ENCODE peak calls at places on chromosomes 1 and 21, in four cellular contexts. One of them, this sample, is unnamed.
A peak's percentile ranks its signal among the peaks of the same experiment; 100 is the strongest.

GRCh38 chr1:208194944-208195343 is 49.2 kb downstream of the PLXNA2 start:
- DNase-seq in stimulated activated CD4-positive, alpha-beta T cell treated with anti-CD3 and anti-CD28 coated beads, Interleukin-12 subunit alpha, Interleukin-12 subunit beta, amount 100 ng/mL, for 48 hours: no peak
- DNase-seq in GM13977: no peak
- DNase-seq in T-helper 17 cell: no peak
- DNase-seq in this sample: no peak

GRCh38 chr21:34952701-34953100 is 96.4 kb downstream of the RUNX1 start:
- DNase-seq in T-helper 17 cell: no peak
- DNase-seq in stimulated activated CD4-positive, alpha-beta T cell treated with anti-CD3 and anti-CD28 coated beads, Interleukin-12 subunit alpha, Interleukin-12 subunit beta, amount 100 ng/mL, for 48 hours: no peak
- DNase-seq in GM13977: no peak
- DNase-seq in this sample: no peak

GRCh38 chr1:18091660-18092446 is 15.7 kb upstream of the IGSF21 start:
- DNase-seq in T-helper 17 cell: no peak
- DNase-seq in GM13977: no peak
- DNase-seq in stimulated activated CD4-positive, alpha-beta T cell treated with anti-CD3 and anti-CD28 coated beads, Interleukin-12 subunit alpha, Interleukin-12 subunit beta, amount 100 ng/mL, for 48 hours: no peak
- DNase-seq in this sample: no peak

GRCh38 chr1:203760506-203760905 is 4.5 kb upstream of the LAX1 start:
- DNase-seq in stimulated activated CD4-positive, alpha-beta T cell treated with anti-CD3 and anti-CD28 coated beads, Interleukin-12 subunit alpha, Interleukin-12 subunit beta, amount 100 ng/mL, for 48 hours: no peak
- DNase-seq in GM13977: no peak
- DNase-seq in T-helper 17 cell: no peak
- DNase-seq in this sample: no peak

GRCh38 chr1:36775716-36776115 is 258.6 kb downstream of the GRIK3 start:
- DNase-seq in stimulated activated CD4-positive, alpha-beta T cell treated with anti-CD3 and anti-CD28 coated beads, Interleukin-12 subunit alpha, Interleukin-12 subunit beta, amount 100 ng/mL, for 48 hours: no peak
- DNase-seq in GM13977: no peak
- DNase-seq in T-helper 17 cell: no peak
- DNase-seq in this sample: no peak

GRCh38 chr21:29217818-29218252 is 80.9 kb upstream of the BACH1 start:
- DNase-seq in T-helper 17 cell: no peak
- DNase-seq in stimulated activated CD4-positive, alpha-beta T cell treated with anti-CD3 and anti-CD28 coated beads, Interleukin-12 subunit alpha, Interleukin-12 subunit beta, amount 100 ng/mL, for 48 hours: no peak
- DNase-seq in GM13977: no peak
- DNase-seq in this sample: no peak

GRCh38 chr1:192225713-192226112 is 67.5 kb downstream of the RGS18 start:
- DNase-seq in GM13977: no peak
- DNase-seq in T-helper 17 cell: no peak
- DNase-seq in stimulated activated CD4-positive, alpha-beta T cell treated with anti-CD3 and anti-CD28 coated beads, Interleukin-12 subunit alpha, Interleukin-12 subunit beta, amount 100 ng/mL, for 48 hours: no peak
- DNase-seq in this sample: no peak

GRCh38 chr1:213055087-213055591 is 4.1 kb downstream of the RPS6KC1 start:
- DNase-seq in stimulated activated CD4-positive, alpha-beta T cell treated with anti-CD3 and anti-CD28 coated beads, Interleukin-12 subunit alpha, Interleukin-12 subunit beta, amount 100 ng/mL, for 48 hours: no peak
- DNase-seq in T-helper 17 cell: no peak
- DNase-seq in GM13977: no peak
- DNase-seq in this sample: no peak

GRCh38 chr1:168106274-168106673 is 30.5 kb downstream of the GPR161 start:
- DNase-seq in GM13977: no peak
- DNase-seq in T-helper 17 cell: no peak
- DNase-seq in stimulated activated CD4-positive, alpha-beta T cell treated with anti-CD3 and anti-CD28 coated beads, Interleukin-12 subunit alpha, Interleukin-12 subunit beta, amount 100 ng/mL, for 48 hours: no peak
- DNase-seq in this sample: no peak

GRCh38 chr1:31562707-31563360 is 13.5 kb upstream of the TINAGL1 start:
- DNase-seq in GM13977: no peak
- DNase-seq in stimulated activated CD4-positive, alpha-beta T cell treated with anti-CD3 and anti-CD28 coated beads, Interleukin-12 subunit alpha, Interleukin-12 subunit beta, amount 100 ng/mL, for 48 hours: no peak
- DNase-seq in T-helper 17 cell: no peak
- DNase-seq in this sample: no peak

GRCh38 chr1:47241114-47242113 is 9.4 kb upstream of the TAL1 start:
- DNase-seq in T-helper 17 cell: no peak
- DNase-seq in GM13977: no peak
- DNase-seq in stimulated activated CD4-positive, alpha-beta T cell treated with anti-CD3 and anti-CD28 coated beads, Interleukin-12 subunit alpha, Interleukin-12 subunit beta, amount 100 ng/mL, for 48 hours: no peak
- DNase-seq in this sample: no peak

GRCh38 chr1:41638086-41639024 is 153.9 kb upstream of the EDN2 start:
- DNase-seq in T-helper 17 cell: no peak
- DNase-seq in stimulated activated CD4-positive, alpha-beta T cell treated with anti-CD3 and anti-CD28 coated beads, Interleukin-12 subunit alpha, Interleukin-12 subunit beta, amount 100 ng/mL, for 48 hours: no peak
- DNase-seq in GM13977: no peak
- DNase-seq in this sample: no peak

GRCh38 chr1:25869909-25870606 is 5.5 kb downstream of the PAQR7 start:
- DNase-seq in stimulated activated CD4-positive, alpha-beta T cell treated with anti-CD3 and anti-CD28 coated beads, Interleukin-12 subunit alpha, Interleukin-12 subunit beta, amount 100 ng/mL, for 48 hours: no peak
- DNase-seq in GM13977: no peak
- DNase-seq in T-helper 17 cell: no peak
- DNase-seq in this sample: no peak

GRCh38 chr21:14046401-14046800 is 164.4 kb downstream of the LIPI start:
- DNase-seq in stimulated activated CD4-positive, alpha-beta T cell treated with anti-CD3 and anti-CD28 coated beads, Interleukin-12 subunit alpha, Interleukin-12 subunit beta, amount 100 ng/mL, for 48 hours: no peak
- DNase-seq in T-helper 17 cell: no peak
- DNase-seq in GM13977: no peak
- DNase-seq in this sample: no peak

GRCh38 chr1:25107643-25108010 is 124.7 kb downstream of the SYF2 start:
- DNase-seq in GM13977: no peak
- DNase-seq in stimulated activated CD4-positive, alpha-beta T cell treated with anti-CD3 and anti-CD28 coated beads, Interleukin-12 subunit alpha, Interleukin-12 subunit beta, amount 100 ng/mL, for 48 hours: no peak
- DNase-seq in T-helper 17 cell: no peak
- DNase-seq in this sample: no peak

GRCh38 chr1:3907031-3907534 is 7.0 kb upstream of the C1orf174 start:
- DNase-seq in stimulated activated CD4-positive, alpha-beta T cell treated with anti-CD3 and anti-CD28 coated beads, Interleukin-12 subunit alpha, Interleukin-12 subunit beta, amount 100 ng/mL, for 48 hours: peak; percentile 35
- DNase-seq in GM13977: no peak
- DNase-seq in T-helper 17 cell: no peak
- DNase-seq in this sample: no peak

GRCh38 chr1:201061049-201061448 is 37.5 kb upstream of the KIF21B start:
- DNase-seq in T-helper 17 cell: no peak
- DNase-seq in stimulated activated CD4-positive, alpha-beta T cell treated with anti-CD3 and anti-CD28 coated beads, Interleukin-12 subunit alpha, Interleukin-12 subunit beta, amount 100 ng/mL, for 48 hours: no peak
- DNase-seq in GM13977: no peak
- DNase-seq in this sample: no peak

GRCh38 chr1:165288301-165289120 is 68.0 kb downstream of the LMX1A start:
- DNase-seq in stimulated activated CD4-positive, alpha-beta T cell treated with anti-CD3 and anti-CD28 coated beads, Interleukin-12 subunit alpha, Interleukin-12 subunit beta, amount 100 ng/mL, for 48 hours: no peak
- DNase-seq in T-helper 17 cell: no peak
- DNase-seq in GM13977: no peak
- DNase-seq in this sample: no peak

GRCh38 chr1:1237874-1238701 is 6.1 kb downstream of the B3GALT6 start:
- DNase-seq in T-helper 17 cell: no peak
- DNase-seq in stimulated activated CD4-positive, alpha-beta T cell treated with anti-CD3 and anti-CD28 coated beads, Interleukin-12 subunit alpha, Interleukin-12 subunit beta, amount 100 ng/mL, for 48 hours: no peak
- DNase-seq in GM13977: peak; percentile 68
- DNase-seq in this sample: no peak

GRCh38 chr1:57102957-57103356 is 137.1 kb upstream of the C8B start:
- DNase-seq in GM13977: no peak
- DNase-seq in T-helper 17 cell: no peak
- DNase-seq in stimulated activated CD4-positive, alpha-beta T cell treated with anti-CD3 and anti-CD28 coated beads, Interleukin-12 subunit alpha, Interleukin-12 subunit beta, amount 100 ng/mL, for 48 hours: no peak
- DNase-seq in this sample: no peak

GRCh38 chr1:9146156-9146555 is 17.3 kb upstream of the GPR157 start:
- DNase-seq in stimulated activated CD4-positive, alpha-beta T cell treated with anti-CD3 and anti-CD28 coated beads, Interleukin-12 subunit alpha, Interleukin-12 subunit beta, amount 100 ng/mL, for 48 hours: no peak
- DNase-seq in GM13977: no peak
- DNase-seq in T-helper 17 cell: no peak
- DNase-seq in this sample: no peak

GRCh38 chr1:20189664-20190063 is 3.3 kb upstream of the PLA2G2C start:
- DNase-seq in stimulated activated CD4-positive, alpha-beta T cell treated with anti-CD3 and anti-CD28 coated beads, Interleukin-12 subunit alpha, Interleukin-12 subunit beta, amount 100 ng/mL, for 48 hours: no peak
- DNase-seq in GM13977: no peak
- DNase-seq in T-helper 17 cell: no peak
- DNase-seq in this sample: no peak

GRCh38 chr1:180912211-180912800 is 391 bp upstream of the KIAA1614 start:
- DNase-seq in stimulated activated CD4-positive, alpha-beta T cell treated with anti-CD3 and anti-CD28 coated beads, Interleukin-12 subunit alpha, Interleukin-12 subunit beta, amount 100 ng/mL, for 48 hours: no peak
- DNase-seq in T-helper 17 cell: no peak
- DNase-seq in GM13977: peak; percentile 32
- DNase-seq in this sample: no peak

GRCh38 chr1:89833183-89834077 is 12.6 kb downstream of the LRRC8D start:
- DNase-seq in stimulated activated CD4-positive, alpha-beta T cell treated with anti-CD3 and anti-CD28 coated beads, Interleukin-12 subunit alpha, Interleukin-12 subunit beta, amount 100 ng/mL, for 48 hours: no peak
- DNase-seq in GM13977: no peak
- DNase-seq in T-helper 17 cell: no peak
- DNase-seq in this sample: no peak

GRCh38 chr1:92951141-92951582 is 10.1 kb downstream of the DIPK1A start:
- DNase-seq in stimulated activated CD4-positive, alpha-beta T cell treated with anti-CD3 and anti-CD28 coated beads, Interleukin-12 subunit alpha, Interleukin-12 subunit beta, amount 100 ng/mL, for 48 hours: no peak
- DNase-seq in GM13977: no peak
- DNase-seq in T-helper 17 cell: no peak
- DNase-seq in this sample: no peak

GRCh38 chr1:173095632-173096031 is 44.9 kb upstream of the TNFSF18 start:
- DNase-seq in stimulated activated CD4-positive, alpha-beta T cell treated with anti-CD3 and anti-CD28 coated beads, Interleukin-12 subunit alpha, Interleukin-12 subunit beta, amount 100 ng/mL, for 48 hours: no peak
- DNase-seq in T-helper 17 cell: no peak
- DNase-seq in GM13977: no peak
- DNase-seq in this sample: no peak

GRCh38 chr1:206909167-206909882 is 12.1 kb downstream of the IL24 start:
- DNase-seq in stimulated activated CD4-positive, alpha-beta T cell treated with anti-CD3 and anti-CD28 coated beads, Interleukin-12 subunit alpha, Interleukin-12 subunit beta, amount 100 ng/mL, for 48 hours: no peak
- DNase-seq in T-helper 17 cell: peak; percentile 49
- DNase-seq in GM13977: peak; percentile 46
- DNase-seq in this sample: no peak

GRCh38 chr21:29382029-29382654 is 83.4 kb downstream of the BACH1 start:
- DNase-seq in stimulated activated CD4-positive, alpha-beta T cell treated with anti-CD3 and anti-CD28 coated beads, Interleukin-12 subunit alpha, Interleukin-12 subunit beta, amount 100 ng/mL, for 48 hours: no peak
- DNase-seq in T-helper 17 cell: no peak
- DNase-seq in GM13977: no peak
- DNase-seq in this sample: no peak

GRCh38 chr1:109499661-109500536 is 6.0 kb downstream of the CYB561D1 start:
- DNase-seq in T-helper 17 cell: peak; percentile 58
- DNase-seq in GM13977: no peak
- DNase-seq in stimulated activated CD4-positive, alpha-beta T cell treated with anti-CD3 and anti-CD28 coated beads, Interleukin-12 subunit alpha, Interleukin-12 subunit beta, amount 100 ng/mL, for 48 hours: peak; percentile 57
- DNase-seq in this sample: no peak

GRCh38 chr21:37546949-37547614 is 180.5 kb downstream of the DYRK1A start:
- DNase-seq in GM13977: no peak
- DNase-seq in T-helper 17 cell: no peak
- DNase-seq in stimulated activated CD4-positive, alpha-beta T cell treated with anti-CD3 and anti-CD28 coated beads, Interleukin-12 subunit alpha, Interleukin-12 subunit beta, amount 100 ng/mL, for 48 hours: no peak
- DNase-seq in this sample: no peak

GRCh38 chr1:28067523-28068090 is 20.8 kb downstream of the EYA3 start:
- DNase-seq in T-helper 17 cell: no peak
- DNase-seq in stimulated activated CD4-positive, alpha-beta T cell treated with anti-CD3 and anti-CD28 coated beads, Interleukin-12 subunit alpha, Interleukin-12 subunit beta, amount 100 ng/mL, for 48 hours: no peak
- DNase-seq in GM13977: no peak
- DNase-seq in this sample: no peak

This sample was measured in GM19239.